ENCODE peak calls at places on chromosomes 4 and X, in nine cellular contexts. U is nucleus accumbens, F is GM23338, Z is SK-N-MC, Q is COR-L47, T is cardiac fibroblast, P is endothelial cell, V is GM13976, W is HTR-8/SVneo. N is an unnamed sample.

GRCh38 chr4:163603246-163603645 is 108.8 kb downstream of the TMA16 start:
- DNase-seq in P (no peak), V (no peak), U (no peak), Q (no peak), T (no peak), F (no peak), Z (no peak), W (no peak), N (no peak)

GRCh38 chr4:124708517-124709300 is 3.8 kb downstream of the ANKRD50 start:
- DNase-seq in Z (no peak), F (no peak), Q (no peak), P (no peak), U (no peak), V (no peak), T (peak; percentile 55), W (no peak), N (no peak)

GRCh38 chrX:101195442-101196173 is 24.0 kb upstream of the DRP2 start:
- DNase-seq in Z (no peak), F (no peak), V (no peak), P (no peak), W (no peak), T (no peak), U (no peak), Q (no peak), N (no peak)

GRCh38 chr4:7594013-7594412 is 159.3 kb upstream of the PSAPL1 start:
- DNase-seq in V (no peak), F (no peak), U (no peak), T (no peak), P (no peak), Q (no peak), W (peak; percentile 25), Z (no peak), N (no peak)

GRCh38 chr4:76738081-76738931 is 159.6 kb downstream of the SOWAHB start:
- DNase-seq in Z (no peak), W (no peak), P (no peak), T (peak; percentile 84), F (no peak), V (peak; percentile 41), U (no peak), Q (no peak), N (peak; percentile 40)

GRCh38 chr4:70903282-70903603 is 1.1 kb downstream of the MOB1B start:
- DNase-seq in P (peak; percentile 27), Z (no peak), V (no peak), W (no peak), U (no peak), Q (no peak), T (peak; percentile 32), F (no peak), N (no peak)

GRCh38 chr4:55030606-55031005 is 94.8 kb downstream of the KDR start:
- DNase-seq in W (no peak), P (no peak), T (no peak), F (no peak), Q (no peak), V (no peak), U (no peak), Z (peak; percentile 12), N (no peak)

GRCh38 chrX:23944234-23944633 is 36.4 kb downstream of the CXorf58 start:
- DNase-seq in W (no peak), V (no peak), F (no peak), T (no peak), Z (no peak), Q (no peak), P (no peak), U (no peak), N (no peak)

GRCh38 chr4:1449475-1449832 is 43.2 kb upstream of the NKX1-1 start:
- DNase-seq in Z (no peak), U (no peak), F (no peak), V (no peak), P (peak; percentile 3), W (no peak), Q (no peak), T (no peak), N (no peak)

GRCh38 chr4:147801820-147802219 is 69.9 kb downstream of the ARHGAP10 start:
- DNase-seq in Q (peak; percentile 18), U (no peak), F (no peak), V (no peak), P (no peak), W (no peak), Z (no peak), T (no peak), N (no peak)

GRCh38 chrX:126272795-126273497 is 106.9 kb upstream of the DCAF12L2 start:
- DNase-seq in Z (no peak), W (no peak), Q (no peak), P (no peak), T (no peak), F (peak; percentile 0), U (no peak), V (no peak), N (no peak)

GRCh38 chr4:3334316-3334715 is 41.5 kb downstream of the RGS12 start:
- DNase-seq in U (no peak), W (no peak), V (no peak), T (no peak), P (no peak), F (no peak), Z (no peak), Q (no peak), N (no peak)

GRCh38 chr4:68724426-68724825 is 54.0 kb upstream of the UGT2B15 start:
- DNase-seq in F (peak; percentile 11), P (no peak), T (no peak), Q (no peak), V (no peak), W (no peak), Z (no peak), U (no peak), N (no peak)

GRCh38 chr4:2085496-2085901 is 26.4 kb downstream of the NAT8L start:
- DNase-seq in P (no peak), Z (no peak), F (no peak), Q (no peak), W (no peak), V (no peak), U (no peak), T (no peak), N (no peak)

GRCh38 chr4:91630764-91631163 is 673.0 kb upstream of the GRID2 start:
- DNase-seq in W (no peak), U (no peak), V (no peak), F (no peak), Z (no peak), P (no peak), Q (no peak), T (no peak), N (no peak)

GRCh38 chr4:2786794-2787229 is 6.1 kb upstream of the SH3BP2 start:
- DNase-seq in Q (no peak), U (no peak), P (no peak), V (no peak), T (no peak), F (no peak), Z (no peak), W (no peak), N (no peak)

GRCh38 chrX:119887721-119888425 is 7.8 kb upstream of the AKAP14 start:
- DNase-seq in W (peak; percentile 47), U (no peak), P (peak; percentile 72), F (peak; percentile 89), Z (no peak), Q (no peak), T (peak; percentile 46), V (peak; percentile 65), N (peak; percentile 74)

GRCh38 chr4:70746179-70746839 is 24.5 kb downstream of the RUFY3 start:
- DNase-seq in V (no peak), Z (no peak), Q (no peak), U (no peak), W (no peak), T (peak; percentile 81), F (no peak), P (no peak), N (no peak)

GRCh38 chrX:151789179-151789800 is 54.7 kb downstream of the CNGA2 start:
- DNase-seq in Q (no peak), P (no peak), V (no peak), W (peak; percentile 9), Z (no peak), F (no peak), T (peak; percentile 78), U (no peak), N (peak; percentile 52)

GRCh38 chrX:100615015-100615414 is 21.6 kb downstream of the TSPAN6 start:
- DNase-seq in W (no peak), F (peak; percentile 77), U (no peak), P (peak; percentile 11), Z (no peak), T (peak; percentile 83), V (peak; percentile 37), Q (peak; percentile 1), N (no peak)

GRCh38 chrX:36640232-36640631 is 367.9 kb upstream of the FAM47C start:
- DNase-seq in F (no peak), P (no peak), T (no peak), W (no peak), Q (no peak), Z (no peak), U (no peak), V (no peak), N (no peak)

GRCh38 chr4:84493092-84493850 is 5.8 kb downstream of the NKX6-1 start:
- DNase-seq in Q (no peak), W (no peak), P (peak; percentile 58), T (peak; percentile 29), U (no peak), V (no peak), F (peak; percentile 90), Z (no peak), N (peak; percentile 30)

GRCh38 chr4:181138116-181138515 is 1105.1 kb upstream of the TENM3 start:
- DNase-seq in Q (no peak), W (no peak), V (no peak), T (no peak), U (no peak), Z (no peak), F (no peak), P (no peak), N (no peak)

GRCh38 chr4:25813705-25814104 is 49.1 kb downstream of the SEL1L3 start:
- DNase-seq in T (peak; percentile 79), U (no peak), F (no peak), W (no peak), Q (no peak), Z (no peak), P (no peak), V (no peak), N (no peak)

GRCh38 chr4:153488719-153489384 is 22.7 kb downstream of the TMEM131L start:
- DNase-seq in Q (no peak), V (no peak), T (peak; percentile 30), F (peak; percentile 54), U (peak; percentile 27), W (no peak), Z (no peak), P (no peak), N (peak; percentile 71)